ENCODE peak calls at places on chromosome 19, in four cellular contexts. Y is SHP77; T is B cell; D is CD8-positive, alpha-beta T cell. C is an unnamed sample.

GRCh38 chr19:10670187-10670586 is 16.0 kb downstream of the ILF3 start:
- DNase-seq in Y (no peak), D (no peak), T (no peak), C (no peak)

GRCh38 chr19:13833330-13834265 is 38.4 kb downstream of the ZSWIM4 start:
- DNase-seq in Y (peak), T (peak), D (peak), C (peak)

GRCh38 chr19:13207237-13208130 is 57.3 kb downstream of the IER2 start:
- DNase-seq in Y (no peak), T (peak), D (no peak), C (no peak)

GRCh38 chr19:56080669-56081401 is 40.3 kb downstream of the ZNF787 start:
- DNase-seq in T (peak), D (peak), Y (peak), C (peak)

GRCh38 chr19:33978286-33978685 is 181.6 kb downstream of the KCTD15 start:
- DNase-seq in D (no peak), T (no peak), Y (no peak), C (no peak)

GRCh38 chr19:10896851-10897526 is 25.6 kb downstream of the CARM1 start:
- DNase-seq in T (no peak), D (no peak), Y (peak), C (no peak)

GRCh38 chr19:42281175-42282035 is 12.4 kb downstream of the CIC start:
- DNase-seq in Y (no peak), T (peak), D (no peak), C (no peak)

GRCh38 chr19:8025321-8025720 is 19.9 kb upstream of the ELAVL1 start:
- DNase-seq in Y (no peak), D (no peak), T (no peak), C (no peak)

GRCh38 chr19:39363909-39364457 is 21.8 kb downstream of the SAMD4B start:
- DNase-seq in T (peak), D (no peak), Y (no peak), C (no peak)

GRCh38 chr19:54882758-54883157 is 8.7 kb downstream of the FCAR start:
- DNase-seq in D (no peak), T (peak), Y (no peak), C (no peak)

GRCh38 chr19:21677696-21678418 is 89.5 kb downstream of the ZNF100 start:
- DNase-seq in Y (no peak), D (peak), T (peak), C (no peak)

GRCh38 chr19:5026706-5027273 is 57.9 kb downstream of the KDM4B start:
- DNase-seq in Y (no peak), D (no peak), T (no peak), C (no peak)

GRCh38 chr19:4103073-4103418 is 20.9 kb downstream of the MAP2K2 start:
- DNase-seq in T (no peak), D (no peak), Y (no peak), C (no peak)

GRCh38 chr19:1837625-1838105 is 10.6 kb downstream of the REXO1 start:
- DNase-seq in T (peak), Y (no peak), D (peak), C (peak)

GRCh38 chr19:2355168-2356035 is 4.7 kb upstream of the TMPRSS9 start:
- DNase-seq in Y (no peak), T (no peak), D (no peak), C (no peak)

GRCh38 chr19:33552928-33553279 is 31.3 kb upstream of the PEPD start:
- DNase-seq in D (no peak), Y (no peak), T (no peak), C (no peak)

GRCh38 chr19:10009269-10009665 is 1.0 kb downstream of the COL5A3 start:
- DNase-seq in T (no peak), Y (no peak), D (peak), C (peak)

GRCh38 chr19:4449022-4449825 is 8.4 kb downstream of the UBXN6 start:
- DNase-seq in Y (no peak), D (no peak), T (no peak), C (no peak)

C was measured in activated gamma-delta T cell treated with Interleukin-2 at 50 U/mL for 16 hours.